ENCODE peak calls at places on chromosomes 3 and 15, in nine cellular contexts. W, T, Z, X, E, M, U, B and Q are unnamed samples.

GRCh38 chr15:60583946-60584345 is 105.0 kb upstream of the ICE2 start:
- DNase-seq in W (no peak), T (peak), Z (no peak), X (no peak), E (no peak), M (no peak), U (no peak), B (peak), Q (no peak)

GRCh38 chr15:69074843-69075224 is 60.3 kb downstream of the NOX5 start:
- DNase-seq in W (no peak), T (no peak), Z (no peak), X (no peak), E (no peak), M (no peak), U (peak), B (peak), Q (no peak)

GRCh38 chr3:78804251-78805037 is 963.4 kb downstream of the ROBO1 start:
- DNase-seq in W (no peak), T (no peak), Z (no peak), X (no peak), E (no peak), M (no peak), U (no peak), B (peak), Q (no peak)

GRCh38 chr3:13483988-13484695 is 4.0 kb downstream of the HDAC11 start:
- DNase-seq in W (peak), T (no peak), Z (no peak), X (no peak), E (no peak), M (no peak), U (no peak), B (no peak), Q (no peak)

GRCh38 chr15:94069834-94070233 is 161.5 kb upstream of the MCTP2 start:
- DNase-seq in W (no peak), T (no peak), Z (no peak), X (no peak), E (no peak), M (no peak), U (no peak), B (no peak), Q (no peak)

GRCh38 chr3:150760431-150761200 is 2.4 kb downstream of the SIAH2 start:
- DNase-seq in W (no peak), T (peak), Z (no peak), X (no peak), E (no peak), M (no peak), U (no peak), B (no peak), Q (no peak)

GRCh38 chr3:46383211-46383945 is 12.6 kb downstream of the CCR5 start:
- DNase-seq in W (no peak), T (peak), Z (no peak), X (no peak), E (no peak), M (no peak), U (no peak), B (no peak), Q (no peak)

GRCh38 chr3:133578548-133579191 is 5.2 kb downstream of the CDV3 start:
- DNase-seq in W (no peak), T (no peak), Z (no peak), X (no peak), E (no peak), M (no peak), U (peak), B (peak), Q (no peak)

GRCh38 chr15:50558012-50558411 is 11.5 kb upstream of the USP50 start:
- DNase-seq in W (no peak), T (no peak), Z (no peak), X (no peak), E (no peak), M (no peak), U (no peak), B (no peak), Q (no peak)

GRCh38 chr3:71641669-71642068 is 58.1 kb upstream of the FOXP1 start:
- DNase-seq in W (no peak), T (no peak), Z (no peak), X (no peak), E (no peak), M (no peak), U (no peak), B (peak), Q (no peak)

GRCh38 chr15:61185759-61186158 is 43.3 kb downstream of the RORA start:
- DNase-seq in W (no peak), T (no peak), Z (no peak), X (no peak), E (no peak), M (no peak), U (no peak), B (no peak), Q (no peak)

GRCh38 chr3:181909241-181909640 is 197.5 kb downstream of the SOX2 start:
- DNase-seq in W (no peak), T (no peak), Z (no peak), X (no peak), E (no peak), M (no peak), U (no peak), B (no peak), Q (no peak)

GRCh38 chr3:135239485-135239884 is 444.4 kb downstream of the EPHB1 start:
- DNase-seq in W (no peak), T (no peak), Z (no peak), X (no peak), E (no peak), M (no peak), U (no peak), B (no peak), Q (no peak)

GRCh38 chr15:54515664-54516582 is 537.7 kb downstream of the UNC13C start:
- DNase-seq in W (no peak), T (no peak), Z (no peak), X (no peak), E (no peak), M (no peak), U (no peak), B (no peak), Q (no peak)

GRCh38 chr3:123138819-123139517 is 62.8 kb upstream of the SEC22A start:
- DNase-seq in W (no peak), T (no peak), Z (no peak), X (no peak), E (no peak), M (no peak), U (no peak), B (no peak), Q (no peak)

GRCh38 chr3:4021162-4021561 is 221.9 kb downstream of the LRRN1 start:
- DNase-seq in W (no peak), T (no peak), Z (no peak), X (no peak), E (no peak), M (no peak), U (peak), B (peak), Q (no peak)

GRCh38 chr3:137582484-137582883 is 181.6 kb upstream of the SOX14 start:
- DNase-seq in W (no peak), T (no peak), Z (no peak), X (no peak), E (no peak), M (no peak), U (peak), B (peak), Q (no peak)

GRCh38 chr15:22878103-22878502 is 39.6 kb downstream of the NIPA2 start:
- DNase-seq in W (no peak), T (no peak), Z (no peak), X (no peak), E (no peak), M (no peak), U (no peak), B (no peak), Q (no peak)

GRCh38 chr3:9218514-9218846 is 31.0 kb downstream of the SRGAP3 start:
- DNase-seq in W (no peak), T (no peak), Z (no peak), X (no peak), E (no peak), M (no peak), U (no peak), B (no peak), Q (no peak)

GRCh38 chr3:9214185-9214584 is 35.3 kb downstream of the SRGAP3 start:
- DNase-seq in W (no peak), T (no peak), Z (no peak), X (no peak), E (no peak), M (peak), U (no peak), B (no peak), Q (no peak)

GRCh38 chr3:9216736-9217135 is 32.7 kb downstream of the SRGAP3 start:
- DNase-seq in W (no peak), T (no peak), Z (no peak), X (no peak), E (no peak), M (no peak), U (no peak), B (no peak), Q (no peak)

GRCh38 chr3:9214599-9214998 is 34.8 kb downstream of the SRGAP3 start:
- DNase-seq in W (no peak), T (no peak), Z (no peak), X (no peak), E (no peak), M (peak), U (no peak), B (no peak), Q (no peak)

GRCh38 chr3:9217784-9218513 is 31.5 kb downstream of the SRGAP3 start:
- DNase-seq in W (no peak), T (no peak), Z (no peak), X (no peak), E (no peak), M (no peak), U (peak), B (no peak), Q (no peak)
- H3K27ac ChIP-seq in W (no peak), T (no peak), Z (no peak), X (no peak), E (no peak), M (no peak), U (no peak), B (no peak), Q (no peak)

GRCh38 chr3:59446775-59447465 is 397.1 kb upstream of the CFAP20DC start:
- DNase-seq in W (no peak), T (no peak), Z (no peak), X (no peak), E (no peak), M (no peak), U (peak), B (no peak), Q (no peak)

GRCh38 chr3:59456852-59457485 is 407.1 kb upstream of the CFAP20DC start:
- DNase-seq in W (no peak), T (no peak), Z (no peak), X (no peak), E (no peak), M (no peak), U (no peak), B (no peak), Q (no peak)

GRCh38 chr3:59451800-59452741 is 402.2 kb upstream of the CFAP20DC start:
- DNase-seq in W (no peak), T (no peak), Z (no peak), X (no peak), E (no peak), M (no peak), U (no peak), B (no peak), Q (no peak)

DNA sequence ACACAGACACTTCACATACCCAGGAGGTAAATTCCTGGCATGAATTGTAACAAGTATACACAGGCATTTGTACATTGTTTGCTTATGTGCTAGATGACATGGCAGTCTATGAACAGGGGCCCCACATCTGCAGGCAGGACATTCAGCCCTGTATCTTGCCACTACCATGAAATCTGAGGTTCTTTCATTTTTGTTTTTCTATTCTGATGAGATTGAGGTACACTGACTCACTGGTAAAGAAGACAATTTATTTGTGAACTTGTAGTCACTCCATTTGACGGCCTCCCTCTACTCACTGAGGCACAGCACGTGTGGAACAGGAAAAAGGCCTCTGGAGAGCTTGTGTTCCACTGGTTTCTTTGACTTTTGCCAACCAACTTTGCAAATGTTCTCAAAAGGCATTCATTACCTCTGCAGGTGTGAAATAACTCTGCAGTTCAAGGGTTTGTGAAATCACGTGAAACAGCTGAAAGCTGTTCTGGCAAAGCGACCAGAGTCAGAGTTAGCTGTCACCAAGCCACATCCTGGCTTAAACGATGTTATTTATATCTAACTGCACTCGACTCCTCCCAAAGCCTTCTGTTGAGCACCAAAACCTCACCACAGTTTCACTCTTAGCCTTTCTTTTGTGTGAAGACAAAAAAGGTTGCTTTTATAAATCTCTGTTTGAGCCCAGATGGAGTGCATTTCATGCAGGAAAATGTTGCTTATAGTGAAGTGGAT is 401.4 kb upstream of the CFAP20DC start:
- DNase-seq in W (no peak), T (peak), Z (no peak), X (no peak), E (no peak), M (no peak), U (no peak), B (peak), Q (no peak)
- H3K27ac ChIP-seq in W (peak), T (peak), Z (peak), X (no peak), E (no peak), M (no peak), U (no peak), B (no peak), Q (no peak)

DNA sequence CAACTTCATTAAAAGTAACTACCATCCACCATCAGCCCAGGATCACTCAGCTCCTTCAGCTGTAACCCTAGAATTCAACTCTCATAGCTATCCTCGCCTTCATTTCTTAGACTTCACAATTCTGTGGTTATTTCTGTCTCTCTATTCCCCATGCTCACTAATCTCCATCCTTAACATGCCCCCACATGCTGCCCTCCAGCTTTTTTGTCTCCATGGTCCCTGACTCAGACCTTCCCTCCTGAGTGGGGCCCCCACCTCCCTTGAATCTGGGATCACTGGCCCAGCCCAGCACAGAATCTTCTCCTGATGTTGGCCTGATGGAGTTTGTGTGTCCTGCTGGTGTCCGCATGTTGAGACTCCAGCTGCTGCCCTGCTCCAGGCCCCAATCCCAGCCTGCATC is 41.7 kb downstream of the CHST14 start:
- DNase-seq in W (no peak), T (no peak), Z (no peak), X (no peak), E (no peak), M (no peak), U (no peak), B (no peak), Q (no peak)
- H3K27ac ChIP-seq in W (peak), T (no peak), Z (no peak), X (peak), E (no peak), M (no peak), U (no peak), B (no peak), Q (peak)

DNA sequence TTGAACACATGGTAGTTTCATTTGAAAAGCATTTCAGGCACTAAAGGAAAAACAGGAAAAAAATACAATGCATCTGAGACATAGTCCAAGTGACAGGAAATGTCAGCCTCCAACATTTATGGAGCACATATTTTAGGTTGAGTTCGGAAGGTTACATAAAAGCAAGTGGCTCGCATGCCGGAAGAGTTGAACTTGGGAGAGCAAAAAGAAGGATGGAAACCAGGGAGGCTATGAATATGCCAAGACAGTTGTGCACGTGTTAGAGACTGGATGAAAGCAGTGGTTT is 277.5 kb upstream of the SEMA6D start:
- DNase-seq in W (no peak), T (no peak), Z (no peak), X (no peak), E (no peak), M (no peak), U (no peak), B (no peak), Q (no peak)
- H3K27ac ChIP-seq in W (peak), T (no peak), Z (no peak), X (no peak), E (peak), M (no peak), U (no peak), B (no peak), Q (no peak)

GRCh38 chr3:177379045-177379444 is 181.8 kb upstream of the TBL1XR1 start:
- DNase-seq in W (no peak), T (peak), Z (no peak), X (no peak), E (no peak), M (no peak), U (no peak), B (peak), Q (no peak)
- H3K27ac ChIP-seq in W (no peak), T (peak), Z (no peak), X (peak), E (no peak), M (no peak), U (no peak), B (no peak), Q (no peak)

GRCh38 chr15:65787260-65787659 is 4.8 kb downstream of the DENND4A start:
- DNase-seq in W (no peak), T (no peak), Z (no peak), X (no peak), E (no peak), M (no peak), U (no peak), B (no peak), Q (no peak)
- H3K27ac ChIP-seq in W (no peak), T (no peak), Z (peak), X (peak), E (no peak), M (peak), U (no peak), B (no peak), Q (peak)

GRCh38 chr3:66464512-66464894 is 36.3 kb downstream of the LRIG1 start:
- DNase-seq in W (no peak), T (no peak), Z (no peak), X (no peak), E (no peak), M (no peak), U (no peak), B (peak), Q (no peak)

GRCh38 chr3:66465587-66465986 is 35.2 kb downstream of the LRIG1 start:
- DNase-seq in W (no peak), T (no peak), Z (no peak), X (no peak), E (no peak), M (no peak), U (no peak), B (no peak), Q (no peak)

GRCh38 chr3:66465034-66465433 is 35.8 kb downstream of the LRIG1 start:
- DNase-seq in W (no peak), T (no peak), Z (no peak), X (no peak), E (no peak), M (no peak), U (no peak), B (no peak), Q (no peak)

GRCh38 chr3:66463054-66463631 is 37.7 kb downstream of the LRIG1 start:
- DNase-seq in W (no peak), T (no peak), Z (no peak), X (no peak), E (no peak), M (no peak), U (no peak), B (no peak), Q (no peak)

GRCh38 chr3:66463734-66464511 is 36.9 kb downstream of the LRIG1 start:
- DNase-seq in W (no peak), T (no peak), Z (no peak), X (no peak), E (no peak), M (no peak), U (no peak), B (no peak), Q (no peak)
- H3K27ac ChIP-seq in W (peak), T (no peak), Z (peak), X (no peak), E (peak), M (no peak), U (peak), B (no peak), Q (peak)

GRCh38 chr3:107848516-107848915 is 242.3 kb downstream of the CD47 start:
- DNase-seq in W (no peak), T (peak), Z (no peak), X (no peak), E (no peak), M (no peak), U (no peak), B (no peak), Q (no peak)
- H3K27ac ChIP-seq in W (no peak), T (peak), Z (no peak), X (no peak), E (no peak), M (no peak), U (no peak), B (no peak), Q (no peak)

DNA sequence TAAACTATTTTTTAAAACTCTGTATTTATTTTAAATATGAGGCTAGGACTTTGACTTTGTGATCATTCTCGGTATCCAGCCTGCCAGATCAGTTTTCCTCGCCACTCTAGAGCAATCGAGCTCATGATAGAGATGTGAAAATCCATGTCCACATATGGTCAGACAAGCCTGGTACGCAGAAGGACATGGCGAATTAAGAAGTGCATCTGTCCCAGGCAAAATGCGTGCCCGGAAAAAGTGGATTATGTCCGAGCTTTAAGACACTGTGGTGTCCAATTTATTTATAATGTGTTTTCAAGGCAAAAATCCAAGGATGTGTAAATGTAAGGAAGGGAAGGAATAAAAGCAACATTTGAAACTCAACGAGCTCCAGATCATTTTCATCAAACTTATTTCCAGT is 825.6 kb downstream of the SQOR start:
- DNase-seq in W (no peak), T (no peak), Z (no peak), X (no peak), E (no peak), M (no peak), U (no peak), B (no peak), Q (no peak)
- H3K27ac ChIP-seq in W (no peak), T (no peak), Z (no peak), X (no peak), E (no peak), M (no peak), U (no peak), B (no peak), Q (no peak)

GRCh38 chr3:124161453-124161852 is 169.5 kb upstream of the ROPN1 start:
- DNase-seq in W (no peak), T (no peak), Z (no peak), X (no peak), E (no peak), M (no peak), U (no peak), B (no peak), Q (no peak)

GRCh38 chr3:124157000-124157712 is 165.2 kb upstream of the ROPN1 start:
- DNase-seq in W (no peak), T (no peak), Z (no peak), X (no peak), E (no peak), M (no peak), U (no peak), B (no peak), Q (no peak)

GRCh38 chr3:124158174-124158812 is 166.4 kb upstream of the ROPN1 start:
- DNase-seq in W (no peak), T (no peak), Z (no peak), X (no peak), E (no peak), M (no peak), U (no peak), B (peak), Q (no peak)

GRCh38 chr3:124163689-124164088 is 171.8 kb upstream of the ROPN1 start:
- DNase-seq in W (no peak), T (no peak), Z (no peak), X (no peak), E (no peak), M (no peak), U (no peak), B (no peak), Q (no peak)

GRCh38 chr3:124157748-124158147 is 165.8 kb upstream of the ROPN1 start:
- DNase-seq in W (no peak), T (no peak), Z (no peak), X (no peak), E (no peak), M (no peak), U (no peak), B (no peak), Q (no peak)
- H3K27ac ChIP-seq in W (peak), T (no peak), Z (no peak), X (no peak), E (no peak), M (no peak), U (no peak), B (no peak), Q (no peak)